ENCODE peak calls at places on chromosome 6, in seven cellular contexts. I is left lung, B is Peyer's patch, K is neural progenitor cell, E is foreskin fibroblast, Y is mucosa of descending colon, A is esophagus squamous epithelium. O is an unnamed sample.
A peak's percentile ranks its signal among the peaks of the same experiment; 100 is the strongest.

GRCh38 chr6:29976588-29977424 is 34.5 kb downstream of the HLA-A start:
- DNase-seq in I (peak; percentile 88), B (peak; percentile 91), K (peak; percentile 79), E (peak; percentile 68), Y (peak; percentile 88), A (no peak), O (peak; percentile 59)

GRCh38 chr6:155528335-155528734 is 72.7 kb upstream of the NOX3 start:
- DNase-seq in I (no peak), B (no peak), K (no peak), E (no peak), Y (no peak), A (no peak), O (no peak)

GRCh38 chr6:23533954-23534725 is 591.9 kb upstream of the NRSN1 start:
- DNase-seq in I (no peak), B (no peak), K (no peak), E (no peak), Y (no peak), A (no peak), O (no peak)

GRCh38 chr6:144377586-144377985 is 92.5 kb downstream of the UTRN start:
- DNase-seq in I (no peak), B (no peak), K (no peak), E (peak; percentile 73), Y (no peak), A (no peak), O (peak; percentile 81)

GRCh38 chr6:36130672-36131516 is 581 bp downstream of the MAPK13 start:
- DNase-seq in I (peak; percentile 74), B (peak; percentile 87), K (peak; percentile 45), E (peak; percentile 20), Y (peak; percentile 75), A (no peak), O (no peak)

GRCh38 chr6:1347187-1347560 is 35.3 kb downstream of the FOXQ1 start:
- DNase-seq in I (no peak), B (no peak), K (no peak), E (no peak), Y (no peak), A (no peak), O (no peak)

GRCh38 chr6:67888546-67888885 is 746.6 kb upstream of the ADGRB3 start:
- DNase-seq in I (no peak), B (no peak), K (no peak), E (no peak), Y (no peak), A (no peak), O (no peak)

GRCh38 chr6:20564269-20564668 is 30.0 kb downstream of the CDKAL1 start:
- DNase-seq in I (no peak), B (no peak), K (peak; percentile 15), E (no peak), Y (no peak), A (no peak), O (peak; percentile 57)

DNA sequence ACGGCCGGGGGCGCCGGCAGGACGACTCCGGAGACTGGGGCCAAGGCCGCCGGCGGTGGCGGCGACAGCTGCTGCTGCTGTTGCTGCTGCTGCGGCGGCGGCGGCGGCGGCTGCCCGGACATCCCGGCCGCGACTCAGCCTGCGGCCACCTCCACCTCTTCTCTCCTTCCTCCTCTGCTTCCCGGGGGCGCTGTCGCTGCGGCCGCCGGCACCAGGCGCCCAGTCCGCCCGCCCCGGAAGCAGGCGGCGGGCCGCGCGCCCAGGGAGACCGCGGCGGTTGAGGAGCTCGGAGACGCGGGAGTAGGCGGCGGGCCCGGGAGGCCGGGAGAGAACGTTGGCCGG is 280 bp downstream of the RANBP9 start:
- DNase-seq in I (no peak), B (peak; percentile 85), K (no peak), E (no peak), Y (no peak), A (no peak), O (no peak)
- TF ChIP-seq CTCF in I (peak; percentile 10), B (no peak), K (peak; percentile 34), E (no peak), Y (no peak), A (peak; percentile 31), O (peak; percentile 9)

GRCh38 chr6:70184723-70185122 is 118.2 kb downstream of the COL9A1 start:
- DNase-seq in I (no peak), B (no peak), K (no peak), E (no peak), Y (no peak), A (no peak), O (no peak)

GRCh38 chr6:70180904-70181599 is 121.8 kb downstream of the COL9A1 start:
- DNase-seq in I (no peak), B (no peak), K (no peak), E (no peak), Y (no peak), A (no peak), O (no peak)

GRCh38 chr6:70180183-70180903 is 122.5 kb downstream of the COL9A1 start:
- DNase-seq in I (no peak), B (no peak), K (no peak), E (no peak), Y (no peak), A (no peak), O (no peak)

GRCh38 chr6:70183512-70183911 is 119.4 kb downstream of the COL9A1 start:
- DNase-seq in I (no peak), B (no peak), K (no peak), E (no peak), Y (no peak), A (no peak), O (no peak)
- H3K4me3 ChIP-seq in I (no peak overlapping the region), B (no peak overlapping the region), K (no peak overlapping the region), E (no peak overlapping the region), Y (no peak overlapping the region), A (no peak overlapping the region), O (no peak overlapping the region)

GRCh38 chr6:85118233-85118632 is 331.6 kb upstream of the NT5E start:
- DNase-seq in I (no peak), B (no peak), K (no peak), E (no peak), Y (no peak), A (no peak), O (no peak)
- TF ChIP-seq CTCF in I (no peak), B (no peak), K (peak; percentile 58), E (no peak), Y (no peak), A (no peak), O (peak; percentile 17)

GRCh38 chr6:137870744-137871247 is 3.7 kb downstream of the TNFAIP3 start:
- DNase-seq in I (no peak), B (peak; percentile 62), K (peak; percentile 65), E (no peak), Y (no peak), A (no peak), O (no peak)

GRCh38 chr6:137871299-137871698 is 4.2 kb downstream of the TNFAIP3 start:
- DNase-seq in I (no peak), B (peak; percentile 64), K (no peak), E (no peak), Y (no peak), A (no peak), O (no peak)

GRCh38 chr6:137873273-137873762 is 6.3 kb downstream of the TNFAIP3 start:
- DNase-seq in I (peak; percentile 84), B (peak; percentile 92), K (no peak), E (peak; percentile 92), Y (peak; percentile 88), A (peak; percentile 24), O (peak; percentile 86)

GRCh38 chr6:137870286-137870685 is 3.2 kb downstream of the TNFAIP3 start:
- DNase-seq in I (no peak), B (no peak), K (no peak), E (no peak), Y (no peak), A (no peak), O (no peak)

GRCh38 chr6:137872071-137872470 is 5.0 kb downstream of the TNFAIP3 start:
- DNase-seq in I (no peak), B (no peak), K (no peak), E (no peak), Y (no peak), A (no peak), O (peak; percentile 51)
- H3K4me3 ChIP-seq in I (peak overlapping the region; percentile 79), B (peak overlapping the region; percentile 89), K (no peak overlapping the region), E (no peak overlapping the region), Y (no peak overlapping the region), A (no peak overlapping the region), O (no peak overlapping the region)

GRCh38 chr6:33314515-33314942 is 651 bp upstream of the TAPBP start:
- DNase-seq in I (peak; percentile 84), B (peak; percentile 86), K (peak; percentile 62), E (peak; percentile 74), Y (peak; percentile 82), A (no peak), O (peak; percentile 72)
- TF ChIP-seq CTCF in I (no peak), B (no peak), K (no peak), E (no peak), Y (no peak), A (no peak), O (no peak)

DNA sequence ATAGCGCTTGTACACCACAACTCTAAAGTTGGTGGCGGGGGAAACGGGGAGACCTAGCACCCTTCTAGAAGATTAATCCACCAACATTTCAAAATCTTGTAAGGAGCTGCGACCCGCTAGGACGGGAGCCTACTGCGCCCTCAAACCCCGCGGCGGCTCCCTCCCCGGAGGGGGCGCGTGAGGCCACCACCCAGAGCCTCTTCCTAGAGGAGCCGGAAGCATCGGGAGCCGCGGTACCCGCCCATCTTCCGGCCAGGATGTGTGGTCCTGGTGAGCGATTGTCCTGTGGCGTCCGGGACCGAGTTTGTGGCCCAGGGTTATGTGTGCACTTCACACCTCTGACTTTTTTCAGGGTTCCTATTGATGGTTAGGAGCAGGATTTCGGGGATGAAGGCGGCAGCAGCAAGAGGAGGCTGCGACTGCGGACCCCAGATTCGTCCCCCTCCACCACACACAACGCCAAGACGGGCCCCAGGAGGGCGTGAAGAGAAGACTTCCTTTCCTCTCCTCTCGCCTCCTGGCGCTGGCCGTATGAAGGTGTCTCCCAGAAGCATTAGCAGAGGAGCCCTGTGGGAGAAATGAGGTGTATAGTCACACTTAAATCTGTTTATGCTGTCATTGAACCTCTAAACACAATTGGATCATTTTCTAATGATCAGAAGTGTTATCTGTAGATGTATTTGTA is 10.7 kb downstream of the ZNF165 start:
- DNase-seq in I (no peak), B (no peak), K (no peak), E (no peak), Y (no peak), A (no peak), O (no peak)
- H3K4me3 ChIP-seq in I (peak overlapping the region; percentile 22), B (peak overlapping the region; percentile 34), K (no peak overlapping the region), E (peak overlapping the region; percentile 43), Y (no peak overlapping the region), A (no peak overlapping the region), O (peak overlapping the region; percentile 28)

DNA sequence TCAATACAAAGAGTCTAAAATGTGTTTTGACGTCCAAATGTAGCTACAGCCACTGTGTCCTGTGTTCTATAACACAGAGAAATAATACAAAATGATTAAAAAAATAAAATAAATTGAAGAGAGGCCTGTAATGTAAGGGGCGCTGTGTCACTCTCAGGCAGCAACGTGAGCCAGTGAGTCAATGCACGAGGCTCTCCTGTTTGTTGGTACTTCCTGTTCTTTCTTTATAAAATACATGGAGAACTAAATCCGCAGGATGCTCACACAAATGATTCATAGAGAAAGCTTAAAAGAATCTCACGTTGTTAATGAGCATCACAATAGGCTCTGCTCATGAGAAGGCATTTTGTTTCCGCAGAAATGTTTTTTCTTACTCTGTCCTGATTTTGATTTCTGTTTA is 635.0 kb upstream of the AGPAT4 start:
- DNase-seq in I (no peak), B (no peak), K (no peak), E (no peak), Y (no peak), A (no peak), O (peak; percentile 31)
- TF ChIP-seq CTCF in I (no peak), B (no peak), K (no peak), E (no peak), Y (no peak), A (no peak), O (no peak)